ENCODE peak calls at places on chromosome 1, in nine cellular contexts. B, Z, G, N, Y, T, U, W and X are unnamed samples.

GRCh38 chr1:203342192-203342940 is 8.6 kb downstream of the FMOD start:
- DNase-seq in B (peak), Z (peak), G (peak), N (peak), Y (peak), T (no peak), U (peak), W (peak), X (no peak)

GRCh38 chr1:208565761-208566440 is 321.7 kb upstream of the PLXNA2 start:
- DNase-seq in B (no peak), Z (no peak), G (no peak), N (no peak), Y (no peak), T (no peak), U (no peak), W (no peak), X (no peak)

GRCh38 chr1:228867093-228867950 is 132.0 kb downstream of the RHOU start:
- DNase-seq in B (no peak), Z (no peak), G (no peak), N (no peak), Y (no peak), T (no peak), U (no peak), W (no peak), X (no peak)

GRCh38 chr1:166789286-166789685 is 50.0 kb upstream of the POGK start:
- DNase-seq in B (no peak), Z (no peak), G (no peak), N (no peak), Y (no peak), T (no peak), U (no peak), W (no peak), X (no peak)

GRCh38 chr1:233597489-233597901 is 16.4 kb upstream of the KCNK1 start:
- DNase-seq in B (no peak), Z (no peak), G (no peak), N (no peak), Y (no peak), T (no peak), U (no peak), W (no peak), X (no peak)

GRCh38 chr1:201546093-201546492 is 7.2 kb downstream of the NAV1 start:
- DNase-seq in B (peak), Z (no peak), G (no peak), N (no peak), Y (peak), T (no peak), U (no peak), W (no peak), X (no peak)

GRCh38 chr1:197200468-197200899 is 54.0 kb upstream of the ASPM start:
- DNase-seq in B (no peak), Z (no peak), G (no peak), N (peak), Y (no peak), T (no peak), U (no peak), W (no peak), X (no peak)

GRCh38 chr1:27643626-27644368 is 8.8 kb upstream of the FGR start:
- DNase-seq in B (peak), Z (peak), G (no peak), N (no peak), Y (peak), T (peak), U (no peak), W (peak), X (no peak)

GRCh38 chr1:214327519-214327918 is 46.6 kb downstream of the SMYD2 start:
- DNase-seq in B (no peak), Z (no peak), G (no peak), N (no peak), Y (no peak), T (no peak), U (no peak), W (no peak), X (no peak)